ENCODE peak calls at places on chromosomes 11 and 22, in five cellular contexts. One of them, this sample, is unnamed. For H3K36me3, the result is how much of the 10 kb centered on the place peaks cover.

GRCh38 chr11:113410414-113411135 is 23.0 kb downstream of the ANKK1 start:
- DNase-seq in stomach: no peak
- DNase-seq in CD4-positive, CD25-positive, alpha-beta regulatory T cell: no peak
- DNase-seq in tibial nerve: no peak
- DNase-seq in kidney epithelial cell: no peak
- DNase-seq in this sample: no peak

GRCh38 chr11:78921517-78921916 is 346.9 kb upstream of the NARS2 start:
- DNase-seq in stomach: no peak
- DNase-seq in CD4-positive, CD25-positive, alpha-beta regulatory T cell: no peak
- DNase-seq in tibial nerve: no peak
- DNase-seq in kidney epithelial cell: no peak
- DNase-seq in this sample: no peak

GRCh38 chr11:61853698-61854169 is 25.6 kb downstream of the FADS2 start:
- DNase-seq in stomach: no peak
- DNase-seq in CD4-positive, CD25-positive, alpha-beta regulatory T cell: no peak
- DNase-seq in tibial nerve: no peak
- DNase-seq in kidney epithelial cell: no peak
- DNase-seq in this sample: no peak

GRCh38 chr11:116177521-116178220 is 595.1 kb downstream of the BUD13 start:
- DNase-seq in stomach: no peak
- DNase-seq in CD4-positive, CD25-positive, alpha-beta regulatory T cell: no peak
- DNase-seq in tibial nerve: no peak
- DNase-seq in kidney epithelial cell: no peak
- DNase-seq in this sample: no peak

GRCh38 chr11:19276859-19277808 is 36.4 kb upstream of the E2F8 start:
- DNase-seq in stomach: peak
- DNase-seq in CD4-positive, CD25-positive, alpha-beta regulatory T cell: no peak
- DNase-seq in tibial nerve: no peak
- DNase-seq in kidney epithelial cell: no peak
- DNase-seq in this sample: peak

GRCh38 chr11:70671083-70671482 is 272.8 kb downstream of the CTTN start:
- DNase-seq in stomach: no peak
- DNase-seq in CD4-positive, CD25-positive, alpha-beta regulatory T cell: no peak
- DNase-seq in tibial nerve: no peak
- DNase-seq in kidney epithelial cell: no peak
- DNase-seq in this sample: no peak

GRCh38 chr11:114553642-114554041 is 6.0 kb downstream of the NXPE1 start:
- DNase-seq in stomach: no peak
- DNase-seq in CD4-positive, CD25-positive, alpha-beta regulatory T cell: no peak
- DNase-seq in tibial nerve: no peak
- DNase-seq in kidney epithelial cell: no peak
- DNase-seq in this sample: peak

GRCh38 chr11:125190549-125190948 is 26.0 kb downstream of the PKNOX2 start:
- DNase-seq in stomach: no peak
- DNase-seq in CD4-positive, CD25-positive, alpha-beta regulatory T cell: no peak
- DNase-seq in tibial nerve: no peak
- DNase-seq in kidney epithelial cell: no peak
- DNase-seq in this sample: no peak

GRCh38 chr22:44358723-44359440 is 46.1 kb upstream of the SHISAL1 start:
- DNase-seq in stomach: no peak
- DNase-seq in CD4-positive, CD25-positive, alpha-beta regulatory T cell: no peak
- DNase-seq in tibial nerve: no peak
- DNase-seq in kidney epithelial cell: no peak
- DNase-seq in this sample: no peak

GRCh38 chr11:45732343-45732742 is 66.9 kb upstream of the CHST1 start:
- DNase-seq in stomach: no peak
- DNase-seq in CD4-positive, CD25-positive, alpha-beta regulatory T cell: no peak
- DNase-seq in tibial nerve: no peak
- DNase-seq in kidney epithelial cell: no peak
- DNase-seq in this sample: no peak

GRCh38 chr11:33721984-33722383 is 14.2 kb downstream of the CD59 start:
- DNase-seq in stomach: no peak
- DNase-seq in CD4-positive, CD25-positive, alpha-beta regulatory T cell: no peak
- DNase-seq in tibial nerve: no peak
- DNase-seq in kidney epithelial cell: no peak
- DNase-seq in this sample: no peak

GRCh38 chr11:74449369-74449931 is 17.9 kb downstream of the KCNE3 start:
- DNase-seq in stomach: peak
- DNase-seq in CD4-positive, CD25-positive, alpha-beta regulatory T cell: peak
- DNase-seq in tibial nerve: no peak
- DNase-seq in kidney epithelial cell: peak
- DNase-seq in this sample: peak

GRCh38 chr11:77842451-77843121 is 21.6 kb downstream of the AAMDC start:
- DNase-seq in stomach: no peak
- DNase-seq in CD4-positive, CD25-positive, alpha-beta regulatory T cell: no peak
- DNase-seq in tibial nerve: no peak
- DNase-seq in kidney epithelial cell: no peak
- DNase-seq in this sample: peak

GRCh38 chr11:62980133-62980760 is 4.5 kb downstream of the SLC22A6 start:
- DNase-seq in stomach: no peak
- DNase-seq in CD4-positive, CD25-positive, alpha-beta regulatory T cell: no peak
- DNase-seq in tibial nerve: no peak
- DNase-seq in kidney epithelial cell: no peak
- DNase-seq in this sample: peak

GRCh38 chr22:44143596-44143995 is 37.1 kb upstream of the PARVG start:
- DNase-seq in stomach: no peak
- DNase-seq in CD4-positive, CD25-positive, alpha-beta regulatory T cell: no peak
- DNase-seq in tibial nerve: no peak
- DNase-seq in kidney epithelial cell: no peak
- DNase-seq in this sample: no peak

GRCh38 chr11:4191031-4191571 is 96.5 kb downstream of the RRM1 start:
- DNase-seq in stomach: peak
- DNase-seq in CD4-positive, CD25-positive, alpha-beta regulatory T cell: no peak
- DNase-seq in tibial nerve: no peak
- DNase-seq in kidney epithelial cell: no peak
- DNase-seq in this sample: no peak

GRCh38 chr11:4161305-4161704 is 66.7 kb downstream of the RRM1 start:
- DNase-seq in stomach: no peak
- DNase-seq in CD4-positive, CD25-positive, alpha-beta regulatory T cell: no peak
- DNase-seq in tibial nerve: no peak
- DNase-seq in kidney epithelial cell: no peak
- DNase-seq in this sample: no peak

GRCh38 chr11:128550967-128551522 is 36.3 kb downstream of the ETS1 start:
- DNase-seq in stomach: no peak
- DNase-seq in CD4-positive, CD25-positive, alpha-beta regulatory T cell: no peak
- DNase-seq in tibial nerve: no peak
- DNase-seq in kidney epithelial cell: no peak
- DNase-seq in this sample: no peak

GRCh38 chr11:59551651-59552521 is 40.5 kb downstream of the OR4D9 start:
- DNase-seq in stomach: no peak
- DNase-seq in CD4-positive, CD25-positive, alpha-beta regulatory T cell: no peak
- DNase-seq in tibial nerve: no peak
- DNase-seq in kidney epithelial cell: no peak
- DNase-seq in this sample: peak

GRCh38 chr11:116499396-116500001 is 273.3 kb downstream of the BUD13 start:
- DNase-seq in stomach: peak
- DNase-seq in CD4-positive, CD25-positive, alpha-beta regulatory T cell: no peak
- DNase-seq in tibial nerve: peak
- DNase-seq in kidney epithelial cell: no peak
- DNase-seq in this sample: peak

GRCh38 chr22:49710746-49711145 is 116.9 kb downstream of the BRD1 start:
- DNase-seq in stomach: no peak
- DNase-seq in CD4-positive, CD25-positive, alpha-beta regulatory T cell: no peak
- DNase-seq in tibial nerve: no peak
- DNase-seq in kidney epithelial cell: no peak
- DNase-seq in this sample: no peak

GRCh38 chr11:16859651-16860050 is 121.2 kb downstream of the C11orf58 start:
- DNase-seq in stomach: no peak
- DNase-seq in CD4-positive, CD25-positive, alpha-beta regulatory T cell: no peak
- DNase-seq in tibial nerve: no peak
- DNase-seq in kidney epithelial cell: no peak
- DNase-seq in this sample: no peak

GRCh38 chr11:118064956-118065355 is 11.9 kb upstream of the TMPRSS4 start:
- DNase-seq in stomach: no peak
- DNase-seq in CD4-positive, CD25-positive, alpha-beta regulatory T cell: no peak
- DNase-seq in tibial nerve: no peak
- DNase-seq in kidney epithelial cell: no peak
- DNase-seq in this sample: no peak

GRCh38 chr22:35312198-35313059 is 12.7 kb downstream of the TOM1 start:
- DNase-seq in stomach: no peak
- DNase-seq in CD4-positive, CD25-positive, alpha-beta regulatory T cell: no peak
- DNase-seq in tibial nerve: no peak
- DNase-seq in kidney epithelial cell: no peak
- DNase-seq in this sample: peak

GRCh38 chr11:1468002-1468401 is 18.6 kb downstream of the MOB2 start:
- DNase-seq in stomach: no peak
- DNase-seq in CD4-positive, CD25-positive, alpha-beta regulatory T cell: no peak
- DNase-seq in tibial nerve: no peak
- DNase-seq in kidney epithelial cell: no peak
- DNase-seq in this sample: no peak

GRCh38 chr22:38864361-38865191 is 7.4 kb downstream of the CBX6 start:
- DNase-seq in stomach: peak
- DNase-seq in CD4-positive, CD25-positive, alpha-beta regulatory T cell: no peak
- DNase-seq in tibial nerve: no peak
- DNase-seq in kidney epithelial cell: no peak
- DNase-seq in this sample: no peak

GRCh38 chr11:27291302-27291889 is 71.6 kb downstream of the CCDC34 start:
- DNase-seq in stomach: peak
- DNase-seq in CD4-positive, CD25-positive, alpha-beta regulatory T cell: no peak
- DNase-seq in tibial nerve: no peak
- DNase-seq in kidney epithelial cell: no peak
- DNase-seq in this sample: peak
- H3K4me3 ChIP-seq in stomach: no peak
- H3K4me3 ChIP-seq in CD4-positive, CD25-positive, alpha-beta regulatory T cell: no peak
- H3K4me3 ChIP-seq in tibial nerve: no peak
- H3K4me3 ChIP-seq in kidney epithelial cell: no peak
- H3K4me3 ChIP-seq in this sample: no peak

GRCh38 chr22:46712288-46712687 is 25.8 kb downstream of the CERK start:
- DNase-seq in stomach: no peak
- DNase-seq in CD4-positive, CD25-positive, alpha-beta regulatory T cell: no peak
- DNase-seq in tibial nerve: no peak
- DNase-seq in kidney epithelial cell: no peak
- DNase-seq in this sample: no peak
- H3K36me3 ChIP-seq in stomach: half or more
- H3K36me3 ChIP-seq in CD4-positive, CD25-positive, alpha-beta regulatory T cell: half or more
- H3K36me3 ChIP-seq in tibial nerve: under half
- H3K36me3 ChIP-seq in kidney epithelial cell: under half
- H3K36me3 ChIP-seq in this sample: under half

DNA sequence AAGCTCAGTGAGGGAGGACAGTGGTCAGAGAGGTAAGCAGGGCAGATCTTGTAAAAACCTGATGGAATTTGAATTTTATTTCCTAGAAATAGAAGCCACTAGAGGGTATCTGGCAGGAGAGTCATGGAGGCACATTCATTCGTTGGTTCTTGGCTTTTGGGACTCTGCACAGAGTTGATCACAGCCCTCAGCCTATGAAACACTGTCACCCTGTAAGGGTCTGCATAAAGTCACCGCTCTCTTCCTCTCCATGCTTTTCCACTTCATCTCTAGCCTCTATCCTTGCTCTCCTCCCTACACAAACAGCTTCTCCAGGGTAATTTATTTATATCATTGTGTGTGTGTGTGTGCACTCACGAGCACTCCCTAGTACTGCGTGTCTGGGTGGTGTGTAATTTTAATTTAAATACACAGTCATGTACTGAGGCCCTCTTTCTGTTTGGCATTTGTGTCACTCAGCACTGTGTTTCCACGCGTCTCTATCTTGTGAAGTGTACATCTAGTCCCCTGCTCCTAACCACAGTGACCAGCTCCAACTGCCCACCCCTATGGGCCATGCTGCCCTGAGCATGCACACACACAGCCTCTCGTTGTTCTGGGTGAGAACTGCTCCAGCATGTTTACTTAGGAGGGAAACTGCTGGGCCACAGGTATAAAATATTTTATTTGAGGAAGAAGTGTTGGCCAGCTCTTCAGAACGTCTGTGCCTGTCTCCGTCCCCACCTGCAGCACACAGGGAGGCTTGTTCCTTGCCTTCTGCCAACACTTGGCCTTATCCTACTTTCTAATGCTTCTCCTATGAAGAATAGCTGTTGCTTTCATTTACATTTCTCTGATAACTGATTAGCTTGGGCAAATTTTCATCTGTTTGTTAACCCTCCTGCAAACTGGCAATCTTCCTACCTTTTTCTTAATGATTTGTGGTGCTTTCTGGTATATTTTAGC is 4.5 kb downstream of the KCNQ1OT1 start:
- DNase-seq in stomach: no peak
- DNase-seq in CD4-positive, CD25-positive, alpha-beta regulatory T cell: no peak
- DNase-seq in tibial nerve: peak
- DNase-seq in kidney epithelial cell: no peak
- DNase-seq in this sample: no peak
- H3K4me3 ChIP-seq in stomach: no peak
- H3K4me3 ChIP-seq in CD4-positive, CD25-positive, alpha-beta regulatory T cell: no peak
- H3K4me3 ChIP-seq in tibial nerve: no peak
- H3K4me3 ChIP-seq in kidney epithelial cell: no peak
- H3K4me3 ChIP-seq in this sample: no peak

DNA sequence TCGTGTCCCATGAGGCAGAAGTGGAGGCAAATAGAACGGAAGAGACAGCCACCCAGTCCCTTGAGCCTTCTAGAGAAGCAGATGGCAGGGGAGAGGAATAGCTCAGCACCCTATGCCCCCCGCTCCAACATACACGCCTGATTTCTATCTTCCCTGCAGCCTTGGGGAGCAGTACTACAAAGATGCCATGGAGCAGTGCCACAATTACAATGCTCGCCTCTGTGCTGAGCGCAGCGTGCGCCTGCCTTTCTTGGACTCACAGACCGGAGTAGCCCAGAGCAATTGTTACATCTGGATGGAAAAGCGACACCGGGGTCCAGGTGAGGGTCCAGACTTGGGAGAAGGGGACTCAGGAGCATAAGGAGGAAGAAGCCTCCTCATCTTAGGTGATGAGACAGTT is 6.6 kb downstream of the DPF2 start:
- DNase-seq in stomach: no peak
- DNase-seq in CD4-positive, CD25-positive, alpha-beta regulatory T cell: no peak
- DNase-seq in tibial nerve: no peak
- DNase-seq in kidney epithelial cell: no peak
- DNase-seq in this sample: no peak
- H3K36me3 ChIP-seq in stomach: half or more
- H3K36me3 ChIP-seq in CD4-positive, CD25-positive, alpha-beta regulatory T cell: half or more
- H3K36me3 ChIP-seq in tibial nerve: under half
- H3K36me3 ChIP-seq in kidney epithelial cell: under half
- H3K36me3 ChIP-seq in this sample: under half

GRCh38 chr22:37661160-37661924 is 2.8 kb downstream of the PDXP start:
- DNase-seq in stomach: no peak
- DNase-seq in CD4-positive, CD25-positive, alpha-beta regulatory T cell: no peak
- DNase-seq in tibial nerve: no peak
- DNase-seq in kidney epithelial cell: no peak
- DNase-seq in this sample: no peak
- H3K4me3 ChIP-seq in stomach: no peak
- H3K4me3 ChIP-seq in CD4-positive, CD25-positive, alpha-beta regulatory T cell: no peak
- H3K4me3 ChIP-seq in tibial nerve: no peak
- H3K4me3 ChIP-seq in kidney epithelial cell: no peak
- H3K4me3 ChIP-seq in this sample: no peak

GRCh38 chr11:67304511-67305113 is 1.3 kb downstream of the SSH3 start:
- DNase-seq in stomach: no peak
- DNase-seq in CD4-positive, CD25-positive, alpha-beta regulatory T cell: no peak
- DNase-seq in tibial nerve: no peak
- DNase-seq in kidney epithelial cell: no peak
- DNase-seq in this sample: no peak
- H3K36me3 ChIP-seq in stomach: half or more
- H3K36me3 ChIP-seq in CD4-positive, CD25-positive, alpha-beta regulatory T cell: under half
- H3K36me3 ChIP-seq in tibial nerve: under half
- H3K36me3 ChIP-seq in kidney epithelial cell: under half
- H3K36me3 ChIP-seq in this sample: under half

GRCh38 chr11:119618208-119618909 is 110.6 kb downstream of the NECTIN1 start:
- DNase-seq in stomach: no peak
- DNase-seq in CD4-positive, CD25-positive, alpha-beta regulatory T cell: no peak
- DNase-seq in tibial nerve: no peak
- DNase-seq in kidney epithelial cell: no peak
- DNase-seq in this sample: no peak
- H3K4me3 ChIP-seq in stomach: no peak
- H3K4me3 ChIP-seq in CD4-positive, CD25-positive, alpha-beta regulatory T cell: no peak
- H3K4me3 ChIP-seq in tibial nerve: no peak
- H3K4me3 ChIP-seq in kidney epithelial cell: no peak
- H3K4me3 ChIP-seq in this sample: no peak